ENCODE peak calls at places on chromosomes 16 and 17, in four cellular contexts. I is HCT116, A is K562, H is HepG2. N is an unnamed sample.

GRCh38 chr17:76529643-76530488 is 7.6 kb downstream of the CYGB start:
- DNase-seq in I (no peak), A (peak), H (peak), N (no peak)

GRCh38 chr17:1557355-1558095 is 5.1 kb downstream of the PITPNA start:
- DNase-seq in I (no peak), A (no peak), H (no peak), N (no peak)

GRCh38 chr17:62101090-62101489 is 36.0 kb upstream of the MED13 start:
- DNase-seq in I (no peak), A (no peak), H (no peak), N (no peak)

GRCh38 chr16:19114359-19115147 is 789 bp downstream of the ITPRIPL2 start:
- DNase-seq in I (no peak), A (no peak), H (no peak), N (no peak)

GRCh38 chr17:38674013-38674748 is 576 bp downstream of the EPOP start:
- DNase-seq in I (no peak), A (no peak), H (no peak), N (no peak)

GRCh38 chr17:56499799-56500388 is 93.6 kb upstream of the NOG start:
- DNase-seq in I (peak), A (peak), H (peak), N (peak)

GRCh38 chr17:75853410-75853809 is 1.7 kb downstream of the WBP2 start:
- DNase-seq in I (no peak), A (no peak), H (no peak), N (no peak)

GRCh38 chr16:89278441-89279240 is 61.1 kb downstream of the ZNF778 start:
- DNase-seq in I (no peak), A (no peak), H (no peak), N (no peak)

GRCh38 chr16:85679870-85680269 is 8.9 kb downstream of the GINS2 start:
- DNase-seq in I (no peak), A (no peak), H (no peak), N (no peak)

GRCh38 chr17:49294126-49294525 is 63.5 kb upstream of the PHOSPHO1 start:
- DNase-seq in I (no peak), A (no peak), H (no peak), N (no peak)

GRCh38 chr17:38564869-38565268 is 40.9 kb downstream of the SRCIN1 start:
- DNase-seq in I (no peak), A (peak), H (no peak), N (no peak)

GRCh38 chr17:27530791-27531391 is 74.6 kb downstream of the KSR1 start:
- DNase-seq in I (no peak), A (no peak), H (peak), N (no peak)

GRCh38 chr17:39564201-39564828 is 43.4 kb downstream of the NEUROD2 start:
- DNase-seq in I (peak), A (no peak), H (no peak), N (no peak)

GRCh38 chr16:31002810-31003209 is 7.6 kb downstream of the STX1B start:
- DNase-seq in I (no peak), A (no peak), H (no peak), N (no peak)

GRCh38 chr16:51012396-51012795 is 138.7 kb downstream of the SALL1 start:
- DNase-seq in I (no peak), A (no peak), H (peak), N (no peak)

GRCh38 chr17:37553357-37553966 is 55.8 kb downstream of the SYNRG start:
- DNase-seq in I (no peak), A (no peak), H (no peak), N (no peak)

GRCh38 chr17:78472035-78472905 is 93.8 kb downstream of the PGS1 start:
- DNase-seq in I (no peak), A (no peak), H (no peak), N (no peak)

GRCh38 chr17:10041916-10042588 is 137.0 kb upstream of the RCVRN start:
- DNase-seq in I (no peak), A (no peak), H (no peak), N (no peak)

GRCh38 chr16:35414563-35414962 is 1955.2 kb downstream of the TP53TG3F start:
- DNase-seq in I (no peak), A (no peak), H (no peak), N (no peak)

GRCh38 chr16:49455181-49455990 is 81.8 kb downstream of the C16orf78 start:
- DNase-seq in I (no peak), A (no peak), H (no peak), N (no peak)

GRCh38 chr17:64459284-64459747 is 10.4 kb downstream of the MILR1 start:
- DNase-seq in I (peak), A (no peak), H (no peak), N (no peak)

GRCh38 chr16:87847467-87847784 is 21.9 kb downstream of the SLC7A5 start:
- DNase-seq in I (no peak), A (no peak), H (no peak), N (no peak)

GRCh38 chr17:79066963-79067362 is 7.7 kb upstream of the ENGASE start:
- DNase-seq in I (no peak), A (no peak), H (no peak), N (no peak)

GRCh38 chr17:78785011-78785662 is 3.1 kb upstream of the CYTH1 start:
- DNase-seq in I (no peak), A (peak), H (no peak), N (no peak)

GRCh38 chr17:21295036-21295952 is 10.8 kb downstream of the MAP2K3 start:
- DNase-seq in I (no peak), A (peak), H (no peak), N (no peak)

GRCh38 chr16:50548659-50549560 is 714 bp downstream of the NKD1 start:
- DNase-seq in I (no peak), A (no peak), H (no peak), N (no peak)

GRCh38 chr17:77884967-77885641 is 73.4 kb upstream of the TNRC6C start:
- DNase-seq in I (no peak), A (no peak), H (no peak), N (no peak)

GRCh38 chr17:41982026-41982989 is 15.7 kb downstream of the CNP start:
- DNase-seq in I (no peak), A (no peak), H (no peak), N (no peak)

DNA sequence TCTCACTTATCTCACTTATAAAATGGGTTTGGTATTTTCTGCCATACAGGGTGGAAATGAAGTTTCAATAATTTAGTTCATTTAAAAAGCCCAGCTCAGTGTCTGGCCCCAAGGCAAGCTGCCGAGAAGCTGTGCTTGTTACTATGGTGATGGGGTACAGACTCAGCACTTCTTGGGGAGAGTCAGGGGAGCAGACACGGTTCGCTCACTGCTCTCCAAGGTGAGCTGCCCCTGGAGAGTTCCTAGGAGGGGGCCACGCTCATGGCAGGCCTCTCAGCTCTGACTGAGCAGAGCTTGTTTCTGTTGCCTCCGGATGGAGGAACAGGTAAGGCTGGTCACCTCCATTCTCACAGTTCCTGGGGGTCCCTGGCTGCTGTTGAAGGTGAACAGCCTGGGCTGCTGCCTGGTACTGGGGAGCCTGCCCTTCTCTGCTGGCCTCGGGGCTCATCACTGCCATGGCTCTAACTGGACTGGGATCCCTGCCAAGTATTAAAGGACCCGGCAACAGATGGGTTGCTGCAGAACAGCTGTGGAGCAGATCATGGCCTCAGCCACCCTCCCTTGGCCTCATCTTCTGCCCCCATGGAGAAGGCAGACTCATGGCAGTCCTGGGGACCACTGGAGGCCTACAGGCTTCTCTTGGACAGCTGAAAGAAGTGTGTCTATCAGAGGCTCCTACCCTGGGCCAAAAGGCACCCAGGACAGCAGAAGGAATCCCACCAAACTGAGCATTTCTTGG is 25.8 kb upstream of the SPATA32 start:
- DNase-seq in I (no peak), A (no peak), H (no peak), N (no peak)
- TF ChIP-seq TCF7L2 in I (no peak), A (no peak), H (no peak), N (no peak)

GRCh38 chr17:29622337-29623282 is at the start of gene CORO6:
- DNase-seq in I (no peak), A (peak), H (no peak), N (no peak)
- TF ChIP-seq TCF7L2 in I (no peak), A (no peak), H (no peak), N (no peak)

DNA sequence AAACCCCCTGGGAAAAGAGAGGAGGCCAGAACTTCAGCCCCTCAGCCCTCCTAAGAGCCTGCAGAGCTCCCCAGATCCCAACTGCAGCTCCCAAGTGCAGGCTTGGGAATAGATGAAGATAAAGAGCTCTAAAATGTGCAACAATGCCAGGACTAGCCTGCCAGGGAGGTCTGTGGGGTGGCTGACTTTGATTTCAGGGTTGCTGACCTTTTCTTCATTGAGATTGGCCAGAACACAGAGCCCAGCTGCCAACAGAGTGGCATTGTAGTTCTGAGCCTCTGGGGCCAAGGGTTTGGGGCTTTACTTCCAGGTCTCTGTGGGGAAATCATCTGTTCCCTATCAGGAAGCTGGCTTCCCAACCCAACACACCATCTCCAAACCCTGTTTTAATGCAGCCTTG is 120.6 kb downstream of the COPRS start:
- DNase-seq in I (no peak), A (no peak), H (no peak), N (no peak)
- TF ChIP-seq TCF7L2 in I (no peak), A (no peak), H (no peak), N (no peak)

GRCh38 chr17:81231766-81232581 is 6.9 kb downstream of the TEPSIN start:
- DNase-seq in I (no peak), A (no peak), H (no peak), N (no peak)
- TF ChIP-seq TCF7L2 in I (no peak), A (no peak), H (no peak), N (no peak)

GRCh38 chr17:66537518-66537917 is 235.1 kb downstream of the PRKCA start:
- DNase-seq in I (no peak), A (no peak), H (no peak), N (no peak)

GRCh38 chr17:66542183-66542966 is 240.0 kb downstream of the PRKCA start:
- DNase-seq in I (no peak), A (peak), H (no peak), N (no peak)

GRCh38 chr17:66541461-66542182 is 239.2 kb downstream of the PRKCA start:
- DNase-seq in I (no peak), A (peak), H (no peak), N (no peak)

GRCh38 chr17:66538776-66539175 is 236.4 kb downstream of the PRKCA start:
- DNase-seq in I (no peak), A (no peak), H (no peak), N (no peak)

GRCh38 chr17:66540131-66540781 is 237.8 kb downstream of the PRKCA start:
- DNase-seq in I (no peak), A (no peak), H (peak), N (no peak)
- TF ChIP-seq TCF7L2 in I (no peak), A (no peak), H (no peak), N (no peak)